ENCODE peak calls at places on chromosome 10, in six cellular contexts. T is GM03348, C is activated gamma-delta T cell treated with Interleukin-2 at 50 U/mL for 16 hours, O is kidney, U is psoas muscle, X is adipocyte. I is an unnamed sample.

GRCh38 chr10:80464557-80465466 is 10.7 kb downstream of the TSPAN14 start:
- DNase-seq in T (peak; percentile 46), C (no peak), X (no peak), U (peak; percentile 35), O (no peak), I (no peak)

GRCh38 chr10:20898851-20899250 is 1.7 kb upstream of the NEBL start:
- DNase-seq in O (no peak), T (no peak), X (no peak), C (no peak), U (no peak), I (no peak)

GRCh38 chr10:119680668-119681070 is 29.5 kb downstream of the BAG3 start:
- DNase-seq in O (no peak), U (peak; percentile 53), C (no peak), T (no peak), X (peak; percentile 35), I (no peak)

GRCh38 chr10:106436123-106436740 is 728.3 kb downstream of the SORCS1 start:
- DNase-seq in X (no peak), C (no peak), U (no peak), T (no peak), O (no peak), I (no peak)

GRCh38 chr10:125164421-125164820 is 4.1 kb upstream of the CTBP2 start:
- DNase-seq in X (no peak), O (no peak), T (no peak), U (no peak), C (no peak), I (no peak)

GRCh38 chr10:132120734-132121510 is 55.2 kb downstream of the JAKMIP3 start:
- DNase-seq in O (peak; percentile 68), C (no peak), U (no peak), X (no peak), T (no peak), I (no peak)

GRCh38 chr10:43230909-43231522 is 35.8 kb downstream of the RASGEF1A start:
- DNase-seq in U (no peak), X (no peak), T (no peak), C (no peak), O (peak; percentile 61), I (no peak)

GRCh38 chr10:78707745-78708144 is 361.0 kb upstream of the ZMIZ1 start:
- DNase-seq in U (no peak), T (no peak), C (no peak), O (no peak), X (no peak), I (no peak)

GRCh38 chr10:11164806-11165590 is 147.3 kb downstream of the CELF2 start:
- DNase-seq in U (peak; percentile 49), C (peak; percentile 53), O (peak; percentile 79), T (peak; percentile 75), X (peak; percentile 10), I (peak; percentile 26)

GRCh38 chr10:132399117-132400035 is 2.4 kb downstream of the PWWP2B start:
- DNase-seq in C (no peak), T (no peak), O (peak; percentile 78), U (peak; percentile 39), X (no peak), I (no peak)

GRCh38 chr10:73251683-73252444 is 580 bp downstream of the MRPS16 start:
- DNase-seq in X (peak; percentile 16), T (peak; percentile 81), O (no peak), C (no peak), U (peak; percentile 14), I (no peak)

GRCh38 chr10:69515699-69516547 is 57.3 kb downstream of the NEUROG3 start:
- DNase-seq in T (peak; percentile 93), C (peak; percentile 77), U (peak; percentile 66), X (peak; percentile 82), O (peak; percentile 83), I (no peak)

GRCh38 chr10:23955456-23955855 is 253.5 kb upstream of the KIAA1217 start:
- DNase-seq in C (no peak), T (no peak), O (no peak), X (no peak), U (no peak), I (no peak)

GRCh38 chr10:132411561-132412253 is 14.7 kb downstream of the PWWP2B start:
- DNase-seq in C (no peak), X (no peak), T (peak; percentile 77), O (peak; percentile 91), U (no peak), I (no peak)

I was measured in GM04503.